ENCODE peak calls at places on chromosomes 16 and 17, in eight cellular contexts. One of them, this sample, is unnamed.

GRCh38 chr16:1035066-1035415 is 37.5 kb upstream of the SSTR5 start:
- DNase-seq in neural crest cell: no peak
- DNase-seq in HCT116: no peak
- DNase-seq in body of pancreas: no peak
- DNase-seq in CD8-positive, alpha-beta T cell: no peak
- DNase-seq in GM12865: no peak
- DNase-seq in stomach: no peak
- DNase-seq in breast epithelium: no peak
- DNase-seq in this sample: no peak

GRCh38 chr17:3794890-3795757 is 5.9 kb downstream of the ITGAE start:
- DNase-seq in GM12865: peak
- DNase-seq in CD8-positive, alpha-beta T cell: peak
- DNase-seq in HCT116: no peak
- DNase-seq in stomach: no peak
- DNase-seq in neural crest cell: no peak
- DNase-seq in breast epithelium: no peak
- DNase-seq in body of pancreas: no peak
- DNase-seq in this sample: no peak

GRCh38 chr16:9800180-9800738 is 382.0 kb downstream of the GRIN2A start:
- DNase-seq in GM12865: no peak
- DNase-seq in HCT116: no peak
- DNase-seq in breast epithelium: no peak
- DNase-seq in stomach: no peak
- DNase-seq in body of pancreas: no peak
- DNase-seq in neural crest cell: no peak
- DNase-seq in CD8-positive, alpha-beta T cell: no peak
- DNase-seq in this sample: no peak

GRCh38 chr17:10193632-10194031 is 4.8 kb downstream of the GAS7 start:
- DNase-seq in HCT116: no peak
- DNase-seq in body of pancreas: no peak
- DNase-seq in breast epithelium: no peak
- DNase-seq in GM12865: no peak
- DNase-seq in neural crest cell: no peak
- DNase-seq in stomach: no peak
- DNase-seq in CD8-positive, alpha-beta T cell: no peak
- DNase-seq in this sample: no peak

GRCh38 chr17:78525511-78526160 is 51.6 kb downstream of the DNAH17 start:
- DNase-seq in body of pancreas: no peak
- DNase-seq in CD8-positive, alpha-beta T cell: no peak
- DNase-seq in neural crest cell: no peak
- DNase-seq in HCT116: no peak
- DNase-seq in stomach: no peak
- DNase-seq in breast epithelium: no peak
- DNase-seq in GM12865: no peak
- DNase-seq in this sample: no peak

GRCh38 chr16:12323007-12323699 is 346.6 kb downstream of the SNX29 start:
- DNase-seq in neural crest cell: no peak
- DNase-seq in breast epithelium: no peak
- DNase-seq in HCT116: no peak
- DNase-seq in GM12865: peak
- DNase-seq in CD8-positive, alpha-beta T cell: no peak
- DNase-seq in stomach: no peak
- DNase-seq in body of pancreas: no peak
- DNase-seq in this sample: no peak

GRCh38 chr17:78708510-78708973 is 73.5 kb downstream of the CYTH1 start:
- DNase-seq in stomach: peak
- DNase-seq in GM12865: peak
- DNase-seq in neural crest cell: peak
- DNase-seq in breast epithelium: peak
- DNase-seq in HCT116: peak
- DNase-seq in body of pancreas: peak
- DNase-seq in CD8-positive, alpha-beta T cell: peak
- DNase-seq in this sample: peak

GRCh38 chr16:56389554-56389953 is 35.8 kb downstream of the AMFR start:
- DNase-seq in body of pancreas: no peak
- DNase-seq in breast epithelium: no peak
- DNase-seq in CD8-positive, alpha-beta T cell: no peak
- DNase-seq in stomach: no peak
- DNase-seq in neural crest cell: no peak
- DNase-seq in GM12865: no peak
- DNase-seq in HCT116: no peak
- DNase-seq in this sample: peak

GRCh38 chr17:34820922-34821321 is 140.3 kb downstream of the CCT6B start:
- DNase-seq in GM12865: no peak
- DNase-seq in CD8-positive, alpha-beta T cell: no peak
- DNase-seq in body of pancreas: no peak
- DNase-seq in HCT116: no peak
- DNase-seq in stomach: no peak
- DNase-seq in neural crest cell: no peak
- DNase-seq in breast epithelium: no peak
- DNase-seq in this sample: no peak

DNA sequence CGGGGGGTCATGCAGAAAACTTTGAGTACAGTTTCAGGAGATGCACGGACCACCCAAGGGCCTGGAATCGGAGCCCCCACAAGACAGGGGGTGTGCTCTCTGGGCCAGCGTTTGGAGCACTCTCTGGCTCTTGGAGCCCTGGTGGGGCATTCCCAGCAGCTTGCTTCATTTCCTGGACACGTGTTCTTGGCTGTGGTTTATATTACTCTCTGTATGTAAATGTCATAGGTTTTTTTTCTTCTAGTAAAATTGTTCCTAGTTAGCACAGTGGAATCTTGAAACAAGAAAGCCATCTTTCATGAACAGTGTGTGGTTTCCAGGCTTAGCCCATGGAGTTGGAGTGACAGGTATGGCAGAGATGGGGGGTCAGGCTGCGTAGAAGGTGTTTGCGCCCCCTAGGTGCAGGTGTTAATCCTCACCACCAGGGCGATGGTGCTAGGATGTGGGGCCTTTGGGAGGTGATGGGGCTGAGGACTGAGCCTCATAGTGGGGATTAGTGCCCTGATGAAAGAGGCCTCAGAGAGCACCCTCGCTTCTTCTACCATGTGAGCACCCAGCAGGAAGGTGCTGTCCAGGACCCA is 79.8 kb downstream of the JPH3 start:
- DNase-seq in neural crest cell: no peak
- DNase-seq in breast epithelium: no peak
- DNase-seq in stomach: no peak
- DNase-seq in HCT116: peak
- DNase-seq in CD8-positive, alpha-beta T cell: no peak
- DNase-seq in GM12865: peak
- DNase-seq in body of pancreas: no peak
- DNase-seq in this sample: peak
- TF ChIP-seq CTCF in neural crest cell: peak
- TF ChIP-seq CTCF in breast epithelium: no peak
- TF ChIP-seq CTCF in stomach: no peak
- TF ChIP-seq CTCF in HCT116: peak
- TF ChIP-seq CTCF in CD8-positive, alpha-beta T cell: no peak
- TF ChIP-seq CTCF in GM12865: peak
- TF ChIP-seq CTCF in body of pancreas: no peak
- TF ChIP-seq CTCF in this sample: peak

GRCh38 chr16:17555176-17555575 is 84.4 kb upstream of the XYLT1 start:
- DNase-seq in GM12865: peak
- DNase-seq in CD8-positive, alpha-beta T cell: no peak
- DNase-seq in stomach: no peak
- DNase-seq in breast epithelium: no peak
- DNase-seq in neural crest cell: no peak
- DNase-seq in HCT116: no peak
- DNase-seq in body of pancreas: no peak
- DNase-seq in this sample: peak

GRCh38 chr16:17557480-17557879 is 86.7 kb upstream of the XYLT1 start:
- DNase-seq in CD8-positive, alpha-beta T cell: no peak
- DNase-seq in breast epithelium: no peak
- DNase-seq in HCT116: no peak
- DNase-seq in neural crest cell: no peak
- DNase-seq in body of pancreas: no peak
- DNase-seq in stomach: no peak
- DNase-seq in GM12865: no peak
- DNase-seq in this sample: no peak

GRCh38 chr16:17560548-17560947 is 89.8 kb upstream of the XYLT1 start:
- DNase-seq in HCT116: no peak
- DNase-seq in stomach: no peak
- DNase-seq in neural crest cell: no peak
- DNase-seq in breast epithelium: no peak
- DNase-seq in CD8-positive, alpha-beta T cell: no peak
- DNase-seq in body of pancreas: no peak
- DNase-seq in GM12865: no peak
- DNase-seq in this sample: no peak

GRCh38 chr16:17552351-17552750 is 81.6 kb upstream of the XYLT1 start:
- DNase-seq in stomach: no peak
- DNase-seq in GM12865: no peak
- DNase-seq in body of pancreas: no peak
- DNase-seq in CD8-positive, alpha-beta T cell: no peak
- DNase-seq in HCT116: no peak
- DNase-seq in breast epithelium: no peak
- DNase-seq in neural crest cell: no peak
- DNase-seq in this sample: no peak

DNA sequence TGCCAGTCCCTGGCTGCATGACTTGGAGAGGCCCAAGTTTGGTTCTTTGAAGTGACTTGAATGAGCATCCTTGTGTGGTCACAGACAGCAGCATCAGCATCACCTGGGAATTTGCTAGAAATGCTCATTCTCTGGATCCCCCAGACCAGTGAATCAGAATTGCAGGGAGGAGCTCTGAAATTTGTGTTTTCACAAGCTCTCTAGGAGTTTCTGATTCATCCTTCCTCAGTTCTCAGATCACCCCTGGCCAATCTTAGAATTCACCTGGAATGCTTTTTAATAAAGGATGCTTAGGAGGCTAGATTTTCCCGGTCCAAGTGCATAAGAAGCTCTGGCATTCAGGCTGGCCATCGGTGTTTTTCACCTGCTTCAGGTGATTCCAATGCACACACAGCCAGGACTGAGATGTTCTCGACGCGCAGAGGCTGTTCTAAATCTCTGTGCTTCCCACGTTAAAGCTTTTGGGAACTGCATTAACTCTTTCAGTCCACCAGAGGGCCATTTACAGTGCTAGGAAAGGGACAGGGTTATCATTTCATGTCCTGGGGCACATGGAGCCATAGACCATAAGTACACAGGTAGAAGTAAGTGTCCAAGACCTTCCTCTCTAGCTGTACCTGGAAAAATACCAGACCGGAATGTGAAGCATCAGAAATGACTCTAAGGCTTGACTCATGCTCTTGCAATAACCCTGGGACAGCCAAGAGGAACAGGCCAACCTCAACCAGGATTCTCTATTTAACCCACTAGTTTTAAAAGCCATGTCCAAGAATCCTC is 85.7 kb upstream of the XYLT1 start:
- DNase-seq in HCT116: peak
- DNase-seq in stomach: no peak
- DNase-seq in neural crest cell: peak
- DNase-seq in breast epithelium: no peak
- DNase-seq in GM12865: peak
- DNase-seq in CD8-positive, alpha-beta T cell: no peak
- DNase-seq in body of pancreas: no peak
- DNase-seq in this sample: no peak
- TF ChIP-seq CTCF in HCT116: peak
- TF ChIP-seq CTCF in stomach: peak
- TF ChIP-seq CTCF in neural crest cell: peak
- TF ChIP-seq CTCF in breast epithelium: peak
- TF ChIP-seq CTCF in GM12865: peak
- TF ChIP-seq CTCF in CD8-positive, alpha-beta T cell: no peak
- TF ChIP-seq CTCF in body of pancreas: peak
- TF ChIP-seq CTCF in this sample: peak

GRCh38 chr17:4895676-4896331 is 3.5 kb upstream of the C17orf107 start:
- DNase-seq in GM12865: no peak
- DNase-seq in neural crest cell: no peak
- DNase-seq in HCT116: no peak
- DNase-seq in CD8-positive, alpha-beta T cell: no peak
- DNase-seq in body of pancreas: no peak
- DNase-seq in breast epithelium: no peak
- DNase-seq in stomach: no peak
- DNase-seq in this sample: no peak

GRCh38 chr17:4895121-4895520 is 4.2 kb upstream of the C17orf107 start:
- DNase-seq in CD8-positive, alpha-beta T cell: no peak
- DNase-seq in stomach: no peak
- DNase-seq in body of pancreas: no peak
- DNase-seq in breast epithelium: no peak
- DNase-seq in HCT116: no peak
- DNase-seq in neural crest cell: no peak
- DNase-seq in GM12865: no peak
- DNase-seq in this sample: no peak

GRCh38 chr17:4897785-4898184 is 1.6 kb upstream of the C17orf107 start:
- DNase-seq in HCT116: no peak
- DNase-seq in stomach: no peak
- DNase-seq in body of pancreas: no peak
- DNase-seq in CD8-positive, alpha-beta T cell: no peak
- DNase-seq in breast epithelium: no peak
- DNase-seq in neural crest cell: no peak
- DNase-seq in GM12865: no peak
- DNase-seq in this sample: no peak

GRCh38 chr17:4897198-4897657 is 2.1 kb upstream of the C17orf107 start:
- DNase-seq in stomach: no peak
- DNase-seq in neural crest cell: no peak
- DNase-seq in body of pancreas: no peak
- DNase-seq in GM12865: no peak
- DNase-seq in CD8-positive, alpha-beta T cell: no peak
- DNase-seq in breast epithelium: no peak
- DNase-seq in HCT116: no peak
- DNase-seq in this sample: no peak

GRCh38 chr17:4896332-4897197 is 2.8 kb upstream of the C17orf107 start:
- DNase-seq in CD8-positive, alpha-beta T cell: no peak
- DNase-seq in GM12865: no peak
- DNase-seq in breast epithelium: no peak
- DNase-seq in stomach: no peak
- DNase-seq in neural crest cell: no peak
- DNase-seq in body of pancreas: no peak
- DNase-seq in HCT116: no peak
- DNase-seq in this sample: no peak
- TF ChIP-seq CTCF in CD8-positive, alpha-beta T cell: no peak
- TF ChIP-seq CTCF in GM12865: no peak
- TF ChIP-seq CTCF in breast epithelium: no peak
- TF ChIP-seq CTCF in stomach: no peak
- TF ChIP-seq CTCF in neural crest cell: no peak
- TF ChIP-seq CTCF in body of pancreas: no peak
- TF ChIP-seq CTCF in HCT116: no peak
- TF ChIP-seq CTCF in this sample: no peak

GRCh38 chr17:76714336-76714735 is 3.6 kb upstream of the MXRA7 start:
- DNase-seq in neural crest cell: no peak
- DNase-seq in CD8-positive, alpha-beta T cell: no peak
- DNase-seq in GM12865: no peak
- DNase-seq in body of pancreas: no peak
- DNase-seq in HCT116: no peak
- DNase-seq in breast epithelium: no peak
- DNase-seq in stomach: no peak
- DNase-seq in this sample: no peak

GRCh38 chr17:76714822-76715461 is 4.2 kb upstream of the MXRA7 start:
- DNase-seq in HCT116: no peak
- DNase-seq in body of pancreas: peak
- DNase-seq in stomach: peak
- DNase-seq in CD8-positive, alpha-beta T cell: peak
- DNase-seq in GM12865: peak
- DNase-seq in breast epithelium: no peak
- DNase-seq in neural crest cell: peak
- DNase-seq in this sample: no peak

GRCh38 chr17:76716834-76717205 is 6.1 kb upstream of the MXRA7 start:
- DNase-seq in neural crest cell: no peak
- DNase-seq in GM12865: no peak
- DNase-seq in HCT116: no peak
- DNase-seq in body of pancreas: no peak
- DNase-seq in CD8-positive, alpha-beta T cell: no peak
- DNase-seq in stomach: no peak
- DNase-seq in breast epithelium: no peak
- DNase-seq in this sample: peak

GRCh38 chr17:76716146-76716833 is 5.5 kb upstream of the MXRA7 start:
- DNase-seq in HCT116: no peak
- DNase-seq in neural crest cell: no peak
- DNase-seq in GM12865: no peak
- DNase-seq in breast epithelium: no peak
- DNase-seq in CD8-positive, alpha-beta T cell: peak
- DNase-seq in body of pancreas: peak
- DNase-seq in stomach: peak
- DNase-seq in this sample: peak

GRCh38 chr17:76715462-76715830 is 4.7 kb upstream of the MXRA7 start:
- DNase-seq in stomach: no peak
- DNase-seq in HCT116: no peak
- DNase-seq in GM12865: no peak
- DNase-seq in neural crest cell: no peak
- DNase-seq in body of pancreas: no peak
- DNase-seq in CD8-positive, alpha-beta T cell: no peak
- DNase-seq in breast epithelium: no peak
- DNase-seq in this sample: no peak
- TF ChIP-seq CTCF in stomach: no peak
- TF ChIP-seq CTCF in HCT116: no peak
- TF ChIP-seq CTCF in GM12865: no peak
- TF ChIP-seq CTCF in neural crest cell: no peak
- TF ChIP-seq CTCF in body of pancreas: no peak
- TF ChIP-seq CTCF in CD8-positive, alpha-beta T cell: no peak
- TF ChIP-seq CTCF in breast epithelium: no peak
- TF ChIP-seq CTCF in this sample: no peak